ENCODE peak calls at places on chromosomes 7 and 10, in seven cellular contexts. F, W, U, A, B, I and J are unnamed samples.

GRCh38 chr10:105148921-105149320 is 507.8 kb downstream of the SORCS3 start:
- DNase-seq in F (no peak), W (no peak), U (no peak), A (no peak), B (no peak), I (no peak), J (no peak)

GRCh38 chr7:74479961-74480829 is 26.5 kb downstream of the GTF2IRD1 start:
- DNase-seq in F (no peak), W (peak; percentile 90), U (peak; percentile 95), A (no peak), B (peak; percentile 93), I (peak; percentile 88), J (peak; percentile 80)

GRCh38 chr10:102868976-102869289 is 337 bp upstream of the AS3MT start:
- DNase-seq in F (no peak), W (no peak), U (no peak), A (no peak), B (no peak), I (no peak), J (no peak)

GRCh38 chr10:11225935-11226334 is 208.3 kb downstream of the CELF2 start:
- DNase-seq in F (no peak), W (peak; percentile 72), U (no peak), A (no peak), B (no peak), I (no peak), J (no peak)

GRCh38 chr7:27165089-27165654 is at the start of gene HOXA9:
- DNase-seq in F (no peak), W (peak; percentile 75), U (no peak), A (peak; percentile 95), B (peak; percentile 61), I (no peak), J (no peak)

GRCh38 chr7:130887182-130888016 is 153.4 kb upstream of the KLF14 start:
- DNase-seq in F (peak; percentile 71), W (no peak), U (no peak), A (peak; percentile 94), B (peak; percentile 89), I (no peak), J (no peak)

GRCh38 chr7:32059289-32060045 is 10.7 kb downstream of the PDE1C start:
- DNase-seq in F (peak; percentile 92), W (no peak), U (no peak), A (no peak), B (peak; percentile 71), I (peak; percentile 55), J (no peak)

GRCh38 chr7:138021889-138022288 is 20.0 kb upstream of the CREB3L2 start:
- DNase-seq in F (no peak), W (no peak), U (no peak), A (no peak), B (no peak), I (no peak), J (no peak)

GRCh38 chr10:129744134-129744895 is 219.8 kb downstream of the EBF3 start:
- DNase-seq in F (no peak), W (no peak), U (no peak), A (no peak), B (no peak), I (peak; percentile 30), J (no peak)

GRCh38 chr7:87219545-87220025 is at the start of gene TMEM243:
- DNase-seq in F (peak; percentile 89), W (peak; percentile 92), U (peak; percentile 67), A (no peak), B (peak; percentile 68), I (peak; percentile 82), J (peak; percentile 77)

GRCh38 chr10:126242352-126243260 is 145.7 kb downstream of the ADAM12 start:
- DNase-seq in F (no peak), W (no peak), U (no peak), A (peak; percentile 32), B (peak; percentile 92), I (no peak), J (peak; percentile 85)

GRCh38 chr10:72337039-72337629 is 17.6 kb downstream of the DNAJB12 start:
- DNase-seq in F (peak; percentile 77), W (peak; percentile 88), U (peak; percentile 84), A (peak; percentile 72), B (peak; percentile 53), I (peak; percentile 91), J (peak; percentile 97)

GRCh38 chr7:154576604-154577003 is 426.3 kb downstream of the PAXIP1 start:
- DNase-seq in F (no peak), W (no peak), U (no peak), A (no peak), B (no peak), I (no peak), J (no peak)

GRCh38 chr10:126070815-126071214 is 174.5 kb downstream of the FANK1 start:
- DNase-seq in F (no peak), W (no peak), U (no peak), A (no peak), B (no peak), I (no peak), J (no peak)

GRCh38 chr7:96224682-96225081 is 97.2 kb downstream of the SLC25A13 start:
- DNase-seq in F (peak; percentile 47), W (no peak), U (peak; percentile 42), A (no peak), B (no peak), I (peak; percentile 73), J (no peak)

GRCh38 chr7:78020131-78020873 is 221.7 kb downstream of the PHTF2 start:
- DNase-seq in F (peak; percentile 86), W (peak; percentile 59), U (peak; percentile 76), A (peak; percentile 60), B (peak; percentile 91), I (peak; percentile 76), J (peak; percentile 61)

GRCh38 chr7:127413962-127414361 is 21.5 kb upstream of the ZNF800 start:
- DNase-seq in F (no peak), W (no peak), U (no peak), A (no peak), B (no peak), I (no peak), J (no peak)

GRCh38 chr10:24974978-24975377 is 22.6 kb upstream of the PRTFDC1 start:
- DNase-seq in F (no peak), W (peak; percentile 64), U (peak; percentile 13), A (peak; percentile 12), B (peak; percentile 74), I (no peak), J (peak; percentile 62)

GRCh38 chr10:42812028-42812427 is 29.4 kb downstream of the BMS1 start:
- DNase-seq in F (no peak), W (no peak), U (no peak), A (no peak), B (no peak), I (no peak), J (no peak)

GRCh38 chr7:90503379-90503778 is 33.9 kb downstream of the PTTG1IP2 start:
- DNase-seq in F (no peak), W (no peak), U (no peak), A (no peak), B (no peak), I (no peak), J (no peak)

GRCh38 chr7:50423860-50424259 is 26.3 kb downstream of the FIGNL1 start:
- DNase-seq in F (no peak), W (no peak), U (no peak), A (no peak), B (no peak), I (no peak), J (no peak)

GRCh38 chr10:36182059-36182654 is 540.1 kb upstream of the FZD8 start:
- DNase-seq in F (no peak), W (no peak), U (no peak), A (no peak), B (no peak), I (no peak), J (no peak)

DNA sequence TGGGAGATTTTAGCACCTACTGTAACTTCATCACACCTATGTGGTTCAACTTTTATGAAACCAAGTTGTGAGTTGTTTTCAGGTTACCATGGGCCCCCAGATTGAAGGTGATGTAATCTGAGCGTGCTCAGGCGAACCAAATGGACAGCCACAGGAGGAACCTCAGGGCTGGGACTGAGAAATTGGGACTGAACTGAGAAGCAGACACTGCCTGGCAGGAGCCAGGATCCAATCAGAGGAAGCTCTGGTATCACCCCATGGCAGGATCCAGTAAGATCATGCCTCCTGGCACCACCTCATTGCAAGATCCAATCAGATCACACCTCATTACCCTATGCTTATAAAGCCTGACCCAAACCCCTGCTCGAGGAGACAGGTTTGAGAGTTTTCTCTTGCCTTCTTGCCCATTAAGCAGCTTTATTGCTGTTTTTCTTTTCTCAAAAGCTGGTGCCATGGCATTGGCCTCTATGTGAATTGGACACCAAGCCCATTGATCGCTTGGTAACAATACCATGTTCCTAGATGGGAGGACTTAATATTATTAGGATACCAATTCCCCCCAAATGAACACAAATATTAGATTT is 43.2 kb upstream of the GDF10 start:
- DNase-seq in F (no peak), W (no peak), U (no peak), A (no peak), B (no peak), I (peak; percentile 58), J (no peak)
- H3K4me1 ChIP-seq in F (no peaks in the 10 kb centered on the region), W (no peaks in the 10 kb centered on the region), U (no peaks in the 10 kb centered on the region), A (peaks cover 33% of the 10 kb centered on the region), B (peaks cover 5% of the 10 kb centered on the region), I (peaks cover 9% of the 10 kb centered on the region), J (no peaks in the 10 kb centered on the region)

DNA sequence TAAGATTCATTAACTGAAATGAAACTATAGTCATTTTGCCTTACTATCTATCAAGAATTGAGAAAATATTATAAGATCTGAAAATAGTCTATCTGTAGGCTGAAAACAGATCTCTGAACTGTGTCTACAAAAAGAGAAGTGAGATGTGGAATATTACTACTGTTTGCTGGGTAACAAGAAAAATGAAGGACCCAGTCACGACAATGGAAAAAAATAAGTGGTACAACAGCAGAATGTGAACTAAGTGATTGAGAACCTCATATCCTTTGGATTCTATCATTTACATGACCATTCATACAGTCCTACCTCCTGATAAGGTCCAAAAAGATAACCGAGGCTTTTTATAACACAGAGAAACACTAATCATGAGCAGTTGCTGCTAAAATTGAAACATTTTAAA is 94.3 kb downstream of the UBE2H start:
- DNase-seq in F (no peak), W (no peak), U (no peak), A (no peak), B (no peak), I (no peak), J (no peak)
- H3K4me1 ChIP-seq in F (peaks cover 16% of the 10 kb centered on the region), W (peaks cover 17% of the 10 kb centered on the region), U (peaks cover 13% of the 10 kb centered on the region), A (peaks cover 30% of the 10 kb centered on the region), B (peaks cover 23% of the 10 kb centered on the region), I (no peaks in the 10 kb centered on the region), J (peaks cover 6% of the 10 kb centered on the region)

DNA sequence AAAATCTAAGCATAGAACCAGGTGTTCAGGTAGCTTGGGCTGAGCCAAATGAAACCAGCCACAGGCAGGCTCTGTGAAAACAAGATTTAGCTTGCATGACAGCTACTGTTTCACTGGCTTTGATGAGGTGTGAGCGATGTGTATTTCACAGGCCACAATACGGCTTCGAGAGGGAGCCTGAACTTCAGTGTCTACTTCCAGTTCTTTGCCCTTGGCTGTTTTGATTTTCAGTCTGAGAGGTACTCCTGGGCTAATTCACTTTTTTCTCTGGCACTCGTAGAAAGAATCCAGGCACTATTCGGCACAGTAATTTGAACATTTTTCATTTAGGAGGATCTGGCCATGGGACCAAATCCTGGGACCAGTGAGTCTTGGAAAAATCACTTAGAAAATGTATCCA is 110.4 kb downstream of the JCAD start:
- DNase-seq in F (no peak), W (no peak), U (no peak), A (no peak), B (no peak), I (no peak), J (no peak)
- H3K4me1 ChIP-seq in F (no peaks in the 10 kb centered on the region), W (peaks cover 6% of the 10 kb centered on the region), U (peaks cover 9% of the 10 kb centered on the region), A (peaks cover 38% of the 10 kb centered on the region), B (peaks cover 36% of the 10 kb centered on the region), I (no peaks in the 10 kb centered on the region), J (peaks cover 6% of the 10 kb centered on the region)

DNA sequence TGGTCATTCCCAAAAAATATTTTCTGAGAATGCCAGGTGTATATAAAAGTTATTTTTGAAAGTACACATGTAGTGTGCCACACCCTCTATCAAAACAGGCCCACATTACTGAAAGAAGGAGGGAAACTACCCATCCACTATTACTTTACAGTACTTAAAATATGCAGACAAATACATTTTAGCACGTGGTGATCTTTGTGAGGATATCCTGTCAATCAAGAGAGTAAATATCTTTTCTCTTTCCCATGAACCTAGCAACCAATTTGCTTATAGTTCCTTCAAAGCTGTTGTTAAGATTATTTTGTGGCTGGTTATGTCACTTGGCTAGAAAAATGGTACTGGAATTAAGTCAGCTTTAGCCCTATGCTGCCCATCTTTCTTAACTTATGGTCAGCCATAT is 70.1 kb downstream of the AUTS2 start:
- DNase-seq in F (no peak), W (no peak), U (no peak), A (no peak), B (no peak), I (no peak), J (no peak)
- H3K4me1 ChIP-seq in F (peaks cover 6% of the 10 kb centered on the region), W (peaks cover 8% of the 10 kb centered on the region), U (no peaks in the 10 kb centered on the region), A (no peaks in the 10 kb centered on the region), B (no peaks in the 10 kb centered on the region), I (peaks cover 7% of the 10 kb centered on the region), J (peaks cover 9% of the 10 kb centered on the region)